ENCODE peak calls at places on chromosomes 2 and 18, in seven cellular contexts. F is K562, L is mesendoderm, D is kidney, W is A549, K is astrocyte, V is tibial artery. A is an unnamed sample.
A peak's percentile ranks its signal among the peaks of the same experiment; 100 is the strongest.

GRCh38 chr2:52918551-52918950 is 849.1 kb upstream of the CHAC2 start:
- DNase-seq in W (no peak), D (no peak), F (no peak), K (peak; percentile 58), V (no peak), L (no peak), A (no peak)

GRCh38 chr2:30503007-30503691 is 56.1 kb downstream of the LCLAT1 start:
- DNase-seq in D (no peak), K (no peak), V (no peak), F (no peak), W (no peak), L (peak; percentile 48), A (no peak)

GRCh38 chr18:46310675-46311345 is 206.6 kb downstream of the HAUS1 start:
- DNase-seq in F (no peak), D (no peak), K (no peak), L (no peak), V (no peak), W (no peak), A (no peak)

GRCh38 chr2:69801745-69802144 is 27.7 kb upstream of the GMCL1 start:
- DNase-seq in W (no peak), D (no peak), K (no peak), L (no peak), F (no peak), V (no peak), A (no peak)

GRCh38 chr18:35478520-35479435 is 19.0 kb downstream of the INO80C start:
- DNase-seq in L (no peak), V (no peak), D (no peak), W (peak; percentile 90), K (peak; percentile 79), F (no peak), A (no peak)

GRCh38 chr2:183123959-183124221 is 353 bp upstream of the NUP35 start:
- DNase-seq in V (no peak), F (no peak), W (no peak), K (no peak), L (no peak), D (no peak), A (no peak)

GRCh38 chr2:173064231-173064805 is 11.3 kb upstream of the MAP3K20 start:
- DNase-seq in D (no peak), W (no peak), F (no peak), V (no peak), K (no peak), L (no peak), A (no peak)

GRCh38 chr2:55761526-55761925 is 67.9 kb upstream of the PNPT1 start:
- DNase-seq in K (peak; percentile 31), F (no peak), L (no peak), V (no peak), W (no peak), D (no peak), A (no peak)

GRCh38 chr18:39624934-39625333 is 2059.3 kb upstream of the CELF4 start:
- DNase-seq in W (no peak), F (no peak), V (no peak), L (peak; percentile 90), D (no peak), K (peak; percentile 80), A (no peak)

GRCh38 chr2:177296047-177296446 is 31.5 kb upstream of the NFE2L2 start:
- DNase-seq in F (no peak), D (no peak), L (no peak), K (no peak), W (peak; percentile 32), V (no peak), A (no peak)

GRCh38 chr2:130754811-130755210 is 529 bp upstream of the AMER3 start:
- DNase-seq in F (no peak), K (no peak), L (no peak), V (no peak), D (no peak), W (no peak), A (no peak)

GRCh38 chr2:204452464-204453023 is 92.7 kb upstream of the PARD3B start:
- DNase-seq in L (peak; percentile 91), W (peak; percentile 87), V (no peak), D (no peak), K (peak; percentile 99), F (no peak), A (no peak)

GRCh38 chr2:20235655-20236302 is 10.8 kb upstream of the SDC1 start:
- DNase-seq in D (peak; percentile 90), V (no peak), W (no peak), F (no peak), K (no peak), L (no peak), A (no peak)

GRCh38 chr2:158598856-158599517 is 142.2 kb downstream of the PKP4 start:
- DNase-seq in K (no peak), F (no peak), V (no peak), L (no peak), W (no peak), D (no peak), A (no peak)

GRCh38 chr2:40435426-40436092 is 16.3 kb downstream of the SLC8A1 start:
- DNase-seq in K (no peak), W (no peak), L (no peak), V (no peak), D (no peak), F (no peak), A (no peak)

GRCh38 chr18:47215554-47216138 is 35.8 kb downstream of the SKOR2 start:
- DNase-seq in K (peak; percentile 41), W (peak; percentile 64), D (no peak), F (peak; percentile 17), L (peak; percentile 59), V (no peak), A (peak; percentile 5)

GRCh38 chr2:158529379-158530110 is 72.8 kb downstream of the PKP4 start:
- DNase-seq in D (no peak), L (peak; percentile 48), K (peak; percentile 72), F (no peak), V (no peak), W (no peak), A (no peak)

GRCh38 chr2:158817596-158817995 is 22.5 kb downstream of the DAPL1 start:
- DNase-seq in L (no peak), W (no peak), D (no peak), F (no peak), V (no peak), K (peak; percentile 76), A (no peak)

GRCh38 chr2:78977661-78978145 is 47.8 kb upstream of the REG3G start:
- DNase-seq in V (no peak), L (no peak), F (no peak), W (no peak), D (no peak), K (no peak), A (no peak)

GRCh38 chr18:54532222-54532621 is 58.8 kb upstream of the DYNAP start:
- DNase-seq in F (no peak), W (no peak), K (no peak), L (peak; percentile 44), D (no peak), V (no peak), A (no peak)

DNA sequence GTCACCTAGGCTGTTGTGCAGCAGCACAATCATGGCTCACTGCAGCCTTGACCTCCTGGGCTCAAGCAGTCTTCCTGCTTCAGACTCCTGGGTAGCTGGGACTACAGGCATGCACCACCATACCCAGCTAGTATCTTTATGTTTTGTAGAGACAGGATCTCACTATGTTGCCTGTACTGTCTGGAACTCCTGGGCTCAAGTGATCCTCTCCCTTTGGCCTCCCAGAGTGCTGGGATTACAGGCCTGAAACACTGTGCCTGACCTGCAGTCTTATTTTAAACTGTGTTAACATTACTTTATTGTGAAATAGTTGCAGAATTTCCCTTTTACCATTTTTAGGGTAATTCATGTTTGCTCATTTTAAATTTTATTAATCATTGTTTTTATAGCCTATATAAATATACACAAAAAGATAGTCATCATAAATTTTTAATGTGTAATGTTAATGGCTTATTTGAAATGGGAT is 24.6 kb downstream of the EML4 start:
- DNase-seq in W (no peak), F (no peak), K (no peak), L (no peak), V (no peak), D (no peak), A (no peak)
- H3K4me1 ChIP-seq in W (peaks cover 72% of the 10 kb centered on the region), F (peaks cover 10% of the 10 kb centered on the region), K (peaks cover 10% of the 10 kb centered on the region), L (peaks cover 4% of the 10 kb centered on the region), V (peaks cover 12% of the 10 kb centered on the region), D (peaks cover 17% of the 10 kb centered on the region), A (peaks cover 47% of the 10 kb centered on the region)

GRCh38 chr2:29010946-29011649 is 30.0 kb downstream of the TOGARAM2 start:
- DNase-seq in D (peak; percentile 87), W (no peak), V (no peak), F (no peak), K (peak; percentile 80), L (peak; percentile 56), A (peak; percentile 66)

GRCh38 chr2:29009711-29010677 is 28.9 kb downstream of the TOGARAM2 start:
- DNase-seq in K (no peak), F (no peak), V (no peak), L (no peak), W (no peak), D (peak; percentile 66), A (no peak)

GRCh38 chr2:29013046-29013780 is 32.1 kb downstream of the TOGARAM2 start:
- DNase-seq in D (no peak), L (no peak), F (no peak), V (no peak), K (no peak), W (peak; percentile 40), A (no peak)

GRCh38 chr2:29012211-29012681 is 31.1 kb downstream of the TOGARAM2 start:
- DNase-seq in D (no peak), L (no peak), W (no peak), V (no peak), F (no peak), K (no peak), A (peak; percentile 83)

GRCh38 chr2:29011650-29012060 is 30.6 kb downstream of the TOGARAM2 start:
- DNase-seq in W (no peak), V (no peak), D (peak; percentile 86), K (peak; percentile 42), F (no peak), L (no peak), A (peak; percentile 84)
- H3K4me1 ChIP-seq in W (no peaks in the 10 kb centered on the region), V (peaks cover 3% of the 10 kb centered on the region), D (peaks cover 8% of the 10 kb centered on the region), K (peaks cover 44% of the 10 kb centered on the region), F (peaks cover 9% of the 10 kb centered on the region), L (peaks cover 2% of the 10 kb centered on the region), A (peaks cover 71% of the 10 kb centered on the region)

DNA sequence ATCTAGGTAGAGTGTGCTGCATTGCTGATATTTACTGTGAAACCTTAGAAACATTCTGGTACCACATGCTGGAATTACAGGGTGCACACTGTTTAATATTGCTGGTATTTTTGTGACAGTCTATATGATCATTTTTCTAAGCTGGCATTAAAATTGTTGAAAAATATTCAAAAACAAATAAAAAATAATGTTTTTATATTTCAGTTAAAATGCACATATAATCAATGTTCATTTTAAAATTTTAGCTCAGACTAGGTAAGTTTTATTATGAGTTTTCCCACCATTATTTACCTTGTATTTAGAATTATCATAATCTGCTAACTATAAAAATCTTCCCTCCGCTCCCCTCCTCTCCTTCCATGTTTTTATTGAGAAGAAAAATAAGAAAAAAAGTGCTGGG is 283.9 kb upstream of the EPC2 start:
- DNase-seq in L (no peak), W (no peak), F (no peak), V (no peak), D (no peak), K (no peak), A (no peak)
- H3K4me1 ChIP-seq in L (peaks cover 2% of the 10 kb centered on the region), W (no peaks in the 10 kb centered on the region), F (no peaks in the 10 kb centered on the region), V (no peaks in the 10 kb centered on the region), D (no peaks in the 10 kb centered on the region), K (no peaks in the 10 kb centered on the region), A (no peaks in the 10 kb centered on the region)

DNA sequence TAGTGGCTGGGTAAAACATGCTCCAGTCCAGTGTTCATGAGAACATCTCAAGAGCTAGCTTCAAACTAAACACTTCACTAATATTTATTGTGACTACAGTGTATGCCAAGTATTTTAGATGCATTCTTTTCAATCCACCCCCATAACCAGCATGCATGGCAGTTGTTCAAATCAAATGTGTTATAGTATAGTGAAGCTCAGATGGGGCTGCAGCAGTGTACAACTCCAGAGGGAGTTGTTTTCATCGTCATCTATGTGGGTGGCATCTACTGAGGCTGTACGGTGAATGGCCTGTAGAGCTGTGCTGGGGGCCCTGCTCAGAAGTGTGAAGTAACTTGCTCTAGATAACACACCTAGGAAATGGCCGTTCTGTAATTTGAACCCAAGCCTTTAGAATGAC is 71.8 kb upstream of the LRATD1 start:
- DNase-seq in L (no peak), K (peak; percentile 0), F (no peak), V (no peak), W (no peak), D (no peak), A (no peak)
- H3K4me1 ChIP-seq in L (no peaks in the 10 kb centered on the region), K (no peaks in the 10 kb centered on the region), F (no peaks in the 10 kb centered on the region), V (no peaks in the 10 kb centered on the region), W (no peaks in the 10 kb centered on the region), D (no peaks in the 10 kb centered on the region), A (no peaks in the 10 kb centered on the region)

A was measured in heart right ventricle.